ENCODE peak calls at places on chromosomes 1 and 21, in seven cellular contexts. F, O, I, C, D, T and H are unnamed samples.

GRCh38 chr1:117366982-117367768 is at the start of gene MAN1A2:
- DNase-seq in T (peak; percentile 72), C (peak; percentile 36), F (peak; percentile 81), I (peak; percentile 77), D (peak; percentile 78), O (peak; percentile 69), H (peak; percentile 76)

GRCh38 chr21:39633770-39634181 is 21.0 kb downstream of the B3GALT5 start:
- DNase-seq in F (no peak), T (peak; percentile 20), C (no peak), I (no peak), O (peak; percentile 92), D (no peak), H (peak; percentile 88)

GRCh38 chr21:44959376-44960091 is 19.7 kb downstream of the SLX9 start:
- DNase-seq in D (no peak), F (no peak), O (no peak), I (no peak), C (no peak), T (no peak), H (no peak)

GRCh38 chr1:51214615-51215131 is 21.4 kb upstream of the RNF11 start:
- DNase-seq in O (peak; percentile 87), I (no peak), F (no peak), D (no peak), C (no peak), T (peak; percentile 99), H (no peak)

GRCh38 chr1:185016880-185017279 is 28.5 kb upstream of the RNF2 start:
- DNase-seq in F (no peak), T (peak; percentile 19), D (no peak), I (no peak), O (peak; percentile 1), C (no peak), H (peak; percentile 3)

GRCh38 chr1:43634729-43635128 is 15.2 kb upstream of the KDM4A start:
- DNase-seq in I (peak; percentile 69), O (no peak), T (peak; percentile 77), D (peak; percentile 63), F (no peak), C (no peak), H (no peak)

GRCh38 chr1:7912743-7913557 is 27.7 kb downstream of the TNFRSF9 start:
- DNase-seq in I (peak; percentile 67), C (peak; percentile 3), F (no peak), O (no peak), D (peak; percentile 61), T (peak; percentile 34), H (no peak)

GRCh38 chr1:182189535-182190066 is 128.1 kb upstream of the ZNF648 start:
- DNase-seq in C (no peak), D (no peak), I (peak; percentile 7), T (no peak), F (no peak), O (no peak), H (no peak)

GRCh38 chr1:234620272-234620711 is 10.3 kb upstream of the IRF2BP2 start:
- DNase-seq in F (no peak), T (no peak), I (no peak), O (no peak), D (no peak), C (no peak), H (no peak)

GRCh38 chr1:34479731-34480130 is 275.1 kb upstream of the GJB5 start:
- DNase-seq in D (peak; percentile 63), C (no peak), F (peak; percentile 35), I (peak; percentile 36), T (no peak), O (no peak), H (no peak)

GRCh38 chr1:13893456-13893855 is 193.5 kb downstream of the PRDM2 start:
- DNase-seq in I (no peak), O (no peak), C (no peak), D (no peak), F (no peak), T (no peak), H (no peak)

GRCh38 chr1:159996653-159997052 is 35.1 kb downstream of the PIGM start:
- DNase-seq in T (peak; percentile 76), D (no peak), F (no peak), C (no peak), O (peak; percentile 85), I (peak; percentile 61), H (peak; percentile 72)

GRCh38 chr1:24540051-24540905 is 15.6 kb upstream of the NCMAP start:
- DNase-seq in C (no peak), O (no peak), I (no peak), F (no peak), D (no peak), T (no peak), H (peak; percentile 44)

GRCh38 chr1:84145051-84145450 is 980 bp downstream of the PRKACB start:
- DNase-seq in F (no peak), T (no peak), C (no peak), I (no peak), D (no peak), O (peak; percentile 23), H (no peak)

GRCh38 chr1:38283736-38284470 is 237.3 kb upstream of the POU3F1 start:
- DNase-seq in D (peak; percentile 20), O (no peak), T (no peak), I (no peak), F (no peak), C (no peak), H (no peak)

GRCh38 chr1:171488190-171488929 is 3.0 kb downstream of the PRRC2C start:
- DNase-seq in T (peak; percentile 10), C (no peak), F (no peak), I (no peak), O (no peak), D (no peak), H (no peak)

GRCh38 chr1:235758931-235759330 is 107.8 kb downstream of the LYST start:
- DNase-seq in O (no peak), F (no peak), T (no peak), I (no peak), D (no peak), C (no peak), H (peak; percentile 22)

GRCh38 chr1:26723013-26723991 is 27.5 kb downstream of the ARID1A start:
- DNase-seq in T (peak; percentile 59), D (peak; percentile 88), O (peak; percentile 99), I (peak; percentile 99), C (no peak), F (peak; percentile 54), H (peak; percentile 98)
- H2BK5ac ChIP-seq in T (no peak overlapping the region), D (no peak overlapping the region), O (no peak overlapping the region), I (peak overlapping the region; percentile 23), C (peak overlapping the region; percentile 91), F (no peak overlapping the region), H (no peak overlapping the region)

DNA sequence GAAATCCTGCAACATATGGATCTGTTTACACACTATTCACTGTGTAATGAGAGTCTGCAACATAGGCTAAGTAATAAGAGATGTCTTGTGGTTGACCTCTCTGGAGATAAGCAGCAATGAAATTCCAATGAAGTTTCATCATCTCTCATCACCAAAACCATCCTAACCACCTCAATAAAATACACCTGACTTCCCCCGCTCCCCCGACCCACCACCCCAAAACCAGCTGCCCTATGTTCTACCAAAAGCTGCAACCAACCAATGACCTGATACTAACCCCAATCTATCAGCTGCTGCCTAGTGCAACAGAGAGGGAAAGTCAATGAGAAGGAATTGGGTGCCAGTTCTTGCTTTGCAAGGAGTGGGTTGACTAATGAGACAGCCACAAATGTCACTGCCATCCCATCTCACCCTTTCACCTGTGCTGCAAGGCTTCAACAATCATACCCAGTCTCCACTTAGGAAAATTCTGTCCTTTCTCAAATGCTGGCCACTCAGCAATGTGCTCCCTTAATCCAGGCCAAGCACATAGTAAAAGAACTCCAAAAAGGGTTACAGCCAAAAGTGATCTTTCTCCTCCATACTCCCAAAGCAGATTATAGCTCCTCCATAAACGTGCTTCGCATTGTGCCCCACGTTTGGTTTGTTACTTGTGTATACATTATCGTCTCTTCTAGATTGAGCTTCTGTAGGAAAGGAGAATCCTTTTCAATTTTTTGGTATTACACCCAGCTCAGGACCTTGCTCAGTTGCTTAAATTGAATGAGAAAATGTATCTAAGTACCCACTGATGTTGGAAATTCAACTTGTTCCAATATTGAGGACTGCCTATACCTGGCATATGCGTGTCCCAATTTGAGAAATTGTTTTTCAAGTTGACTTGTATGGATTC is 29.0 kb downstream of the MRPL39 start:
- DNase-seq in D (no peak), I (peak; percentile 20), O (peak; percentile 36), C (no peak), F (no peak), T (no peak), H (no peak)
- H2BK5ac ChIP-seq in D (no peak overlapping the region), I (no peak overlapping the region), O (no peak overlapping the region), C (no peak overlapping the region), F (no peak overlapping the region), T (no peak overlapping the region), H (no peak overlapping the region)

DNA sequence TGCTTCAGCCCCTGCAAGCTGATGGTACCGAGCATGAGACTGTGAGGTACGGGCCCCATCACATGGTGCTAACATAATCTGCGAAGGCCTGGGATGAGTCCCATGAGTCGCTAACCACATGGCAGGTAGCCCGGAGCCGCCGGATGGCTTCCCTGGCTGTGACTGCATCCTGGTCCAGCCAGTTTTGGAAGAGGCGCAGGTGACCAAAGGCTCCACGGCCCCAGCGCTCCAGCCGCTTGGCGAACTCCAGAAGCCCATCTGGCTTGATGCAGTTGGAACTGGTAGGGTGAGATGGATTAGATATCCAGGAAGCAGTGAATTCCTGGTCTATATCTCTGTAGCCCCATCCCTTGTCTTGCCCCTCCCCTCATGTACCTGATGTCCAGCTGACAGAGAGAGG is 24.6 kb downstream of the LRRC41 start:
- DNase-seq in I (no peak), F (no peak), T (peak; percentile 52), O (peak; percentile 35), D (no peak), C (no peak), H (no peak)
- H2BK5ac ChIP-seq in I (no peak overlapping the region), F (no peak overlapping the region), T (no peak overlapping the region), O (no peak overlapping the region), D (no peak overlapping the region), C (no peak overlapping the region), H (no peak overlapping the region)

GRCh38 chr1:100930494-100930893 is 34.6 kb downstream of the SLC30A7 start:
- DNase-seq in C (no peak), I (no peak), T (no peak), D (no peak), O (no peak), F (no peak), H (no peak)

GRCh38 chr1:100926240-100926639 is 30.4 kb downstream of the SLC30A7 start:
- DNase-seq in O (no peak), I (no peak), C (no peak), D (no peak), F (no peak), T (no peak), H (no peak)

GRCh38 chr1:100924991-100925390 is 29.1 kb downstream of the SLC30A7 start:
- DNase-seq in D (no peak), I (no peak), F (no peak), C (no peak), T (no peak), O (no peak), H (no peak)

GRCh38 chr1:100927276-100927675 is 31.4 kb downstream of the SLC30A7 start:
- DNase-seq in O (no peak), D (no peak), I (peak; percentile 24), T (peak; percentile 14), F (no peak), C (no peak), H (no peak)

GRCh38 chr1:100928128-100928527 is 32.2 kb downstream of the SLC30A7 start:
- DNase-seq in O (no peak), D (peak; percentile 35), I (peak; percentile 70), T (peak; percentile 22), F (no peak), C (no peak), H (no peak)
- H2BK5ac ChIP-seq in O (no peak overlapping the region), D (no peak overlapping the region), I (no peak overlapping the region), T (no peak overlapping the region), F (no peak overlapping the region), C (no peak overlapping the region), H (no peak overlapping the region)